ENCODE peak calls at places on chromosomes 11 and 22, in seven cellular contexts. G is skeletal muscle cell; W is stimulated activated CD4-positive, alpha-beta T cell treated with anti-CD3 and anti-CD28 coated beads, Interleukin-4, amount 100 ng/mL, for 4 hours; D is ELF-1; L is ecto neural progenitor cell; K is stimulated activated CD8-positive, alpha-beta memory T cell treated with anti-CD3 and anti-CD28 coated beads, Interleukin-7, amount 100 ng/mL, for 1 hour; F is cardiac muscle cell. X is an unnamed sample.

GRCh38 chr22:45925811-45926351 is 51.1 kb downstream of the WNT7B start:
- DNase-seq in D (no peak), W (no peak), G (no peak), K (no peak), F (no peak), L (no peak), X (no peak)

GRCh38 chr11:59106363-59107336 is at the start of gene FAM111B:
- DNase-seq in D (peak; percentile 95), F (peak; percentile 77), G (peak; percentile 75), K (no peak), L (peak; percentile 89), W (peak; percentile 38), X (peak; percentile 84)

GRCh38 chr22:47138898-47139789 is 376.7 kb downstream of the TBC1D22A start:
- DNase-seq in W (no peak), K (no peak), G (no peak), L (no peak), F (no peak), D (peak; percentile 58), X (no peak)

GRCh38 chr11:70643642-70644041 is 245.3 kb downstream of the CTTN start:
- DNase-seq in L (no peak), G (no peak), D (no peak), W (no peak), K (no peak), F (no peak), X (no peak)

GRCh38 chr11:10125522-10126133 is 168.4 kb downstream of the SBF2 start:
- DNase-seq in D (no peak), L (no peak), K (no peak), G (no peak), F (no peak), W (no peak), X (no peak)

GRCh38 chr22:42925598-42925997 is 68.5 kb upstream of the ARFGAP3 start:
- DNase-seq in L (no peak), G (no peak), K (no peak), F (no peak), D (no peak), W (no peak), X (no peak)

GRCh38 chr11:122664188-122664587 is 8.7 kb downstream of the UBASH3B start:
- DNase-seq in F (no peak), G (no peak), D (no peak), K (no peak), L (no peak), W (no peak), X (no peak)

GRCh38 chr11:118212131-118212725 is 12.6 kb downstream of the JAML start:
- DNase-seq in F (peak; percentile 53), K (no peak), W (no peak), D (peak; percentile 42), L (no peak), G (no peak), X (no peak)

GRCh38 chr11:11504071-11504470 is 117.7 kb downstream of the GALNT18 start:
- DNase-seq in L (no peak), G (no peak), F (no peak), K (no peak), W (no peak), D (no peak), X (no peak)

GRCh38 chr22:49320714-49321476 is 506.8 kb downstream of the BRD1 start:
- DNase-seq in G (no peak), F (no peak), W (no peak), L (no peak), D (no peak), K (no peak), X (peak; percentile 3)

GRCh38 chr22:37243402-37244113 is 511 bp downstream of the RAC2 start:
- DNase-seq in F (no peak), G (no peak), D (no peak), W (no peak), K (no peak), L (no peak), X (no peak)

GRCh38 chr22:50271519-50271970 is 1.4 kb upstream of the MAPK11 start:
- DNase-seq in L (peak; percentile 88), F (peak; percentile 64), K (no peak), D (peak; percentile 87), W (peak; percentile 44), G (no peak), X (peak; percentile 70)

GRCh38 chr11:62401781-62402180 is 17.1 kb upstream of the SCGB1A1 start:
- DNase-seq in W (no peak), D (no peak), G (no peak), F (no peak), L (no peak), K (no peak), X (no peak)

GRCh38 chr11:67558084-67558772 is 25.4 kb upstream of the GSTP1 start:
- DNase-seq in L (no peak), D (no peak), G (no peak), F (no peak), K (no peak), W (no peak), X (no peak)

GRCh38 chr11:36388086-36388485 is 92.0 kb downstream of the PRR5L start:
- DNase-seq in G (no peak), K (no peak), L (no peak), F (no peak), D (no peak), W (no peak), X (no peak)

GRCh38 chr11:46675288-46675851 is 25.0 kb downstream of the ARHGAP1 start:
- DNase-seq in K (no peak), G (no peak), L (no peak), W (no peak), F (no peak), D (peak; percentile 63), X (no peak)

GRCh38 chr11:1706634-1707400 is 9.8 kb downstream of the KRTAP5-6 start:
- DNase-seq in G (no peak), K (no peak), F (no peak), W (no peak), L (no peak), D (no peak), X (peak; percentile 38)

GRCh38 chr11:62601114-62601363 is 626 bp downstream of the MTA2 start:
- DNase-seq in F (no peak), D (no peak), W (peak; percentile 41), K (no peak), G (no peak), L (no peak), X (peak; percentile 52)

GRCh38 chr22:19892249-19892879 is 37.7 kb upstream of the GNB1L start:
- DNase-seq in K (no peak), G (no peak), L (no peak), W (peak; percentile 63), D (peak; percentile 80), F (no peak), X (peak; percentile 49)

GRCh38 chr11:36311926-36312592 is 16.0 kb downstream of the PRR5L start:
- DNase-seq in F (no peak), K (no peak), W (no peak), L (no peak), D (no peak), G (no peak), X (no peak)

GRCh38 chr11:117792241-117792640 is 4.8 kb downstream of the DSCAML1 start:
- DNase-seq in F (no peak), L (no peak), G (no peak), K (no peak), D (no peak), W (no peak), X (no peak)

GRCh38 chr11:86669424-86669823 is 3.0 kb downstream of the ME3 start:
- DNase-seq in L (no peak), G (no peak), K (no peak), W (no peak), D (no peak), F (no peak), X (no peak)

GRCh38 chr11:15006139-15006759 is 34.1 kb upstream of the CALCA start:
- DNase-seq in D (peak; percentile 56), F (peak; percentile 13), G (peak; percentile 1), K (no peak), W (no peak), L (no peak), X (no peak)

GRCh38 chr11:102346456-102346747 is 612 bp upstream of the BIRC2 start:
- DNase-seq in F (no peak), K (no peak), L (no peak), D (no peak), G (no peak), W (no peak), X (no peak)

GRCh38 chr11:5666396-5666780 is 18.5 kb downstream of the TRIM5 start:
- DNase-seq in K (no peak), G (no peak), W (no peak), L (no peak), F (no peak), D (no peak), X (no peak)

GRCh38 chr22:38033522-38034277 is 23.5 kb upstream of the PICK1 start:
- DNase-seq in W (no peak), L (no peak), F (no peak), G (no peak), D (no peak), K (no peak), X (no peak)

GRCh38 chr11:128303383-128303782 is 284.0 kb downstream of the ETS1 start:
- DNase-seq in G (no peak), W (no peak), L (no peak), K (no peak), F (no peak), D (no peak), X (no peak)

GRCh38 chr11:64894812-64895452 is 16.5 kb upstream of the EHD1 start:
- DNase-seq in F (no peak), D (no peak), K (no peak), L (no peak), W (no peak), G (no peak), X (no peak)

GRCh38 chr11:133955945-133956421 is 785 bp downstream of the IGSF9B start:
- DNase-seq in W (no peak), F (peak; percentile 30), G (no peak), L (no peak), D (no peak), K (no peak), X (no peak)

GRCh38 chr11:119024430-119025098 is 6.0 kb downstream of the TRAPPC4 start:
- DNase-seq in G (no peak), D (no peak), W (no peak), K (no peak), L (no peak), F (no peak), X (no peak)

GRCh38 chr22:50537765-50538164 is 7.9 kb upstream of the KLHDC7B start:
- DNase-seq in K (no peak), G (no peak), D (no peak), F (no peak), W (no peak), L (no peak), X (no peak)

GRCh38 chr11:112610996-112611795 is 350.0 kb upstream of the NCAM1 start:
- DNase-seq in L (no peak), G (no peak), F (no peak), W (no peak), D (no peak), K (no peak), X (no peak)

GRCh38 chr22:43789452-43789851 is 22.7 kb downstream of the EFCAB6 start:
- DNase-seq in L (no peak), D (no peak), W (no peak), G (peak; percentile 82), F (no peak), K (no peak), X (no peak)

GRCh38 chr22:38872831-38873248 is 824 bp upstream of the CBX6 start:
- DNase-seq in W (no peak), F (peak; percentile 80), K (no peak), L (peak; percentile 78), D (no peak), G (no peak), X (peak; percentile 30)

GRCh38 chr11:119907934-119908760 is 179.1 kb upstream of the NECTIN1 start:
- DNase-seq in W (no peak), K (no peak), F (no peak), L (no peak), D (no peak), G (no peak), X (no peak)

GRCh38 chr11:61791737-61792309 is 576 bp downstream of the TMEM258 start:
- DNase-seq in W (no peak), L (peak; percentile 71), K (no peak), G (peak; percentile 82), D (peak; percentile 77), F (peak; percentile 84), X (peak; percentile 54)

X was measured in activated CD4-positive, alpha-beta memory T cell treated with anti-CD3 and anti-CD28 coated beads, Interleukin-2, amount 10 ng/mL, durations not matched to agents 7 days and 5 days.